ENCODE peak calls at places on chromosomes 1 and 21, in eight cellular contexts. W, I, V, D, Y, F, J and L are unnamed samples.

GRCh38 chr21:36111238-36111637 is 23.6 kb upstream of the CBR3 start:
- DNase-seq in J (no peak), F (no peak), V (no peak), I (no peak), Y (no peak), W (no peak), D (no peak), L (no peak)

GRCh38 chr21:44929242-44929798 is 8.6 kb upstream of the ITGB2 start:
- DNase-seq in Y (no peak), J (no peak), V (no peak), W (no peak), F (no peak), I (no peak), D (no peak), L (no peak)

GRCh38 chr1:180272395-180272794 is 42.3 kb downstream of the LHX4 start:
- DNase-seq in F (no peak), W (no peak), D (no peak), I (no peak), Y (no peak), J (no peak), V (no peak), L (no peak)

GRCh38 chr21:35002879-35003722 is 46.0 kb downstream of the RUNX1 start:
- DNase-seq in Y (no peak), F (no peak), D (no peak), I (no peak), V (no peak), W (no peak), J (no peak), L (no peak)

GRCh38 chr1:55146781-55147180 is 68.4 kb downstream of the USP24 start:
- DNase-seq in Y (no peak), W (no peak), J (no peak), F (no peak), V (no peak), D (no peak), I (no peak), L (no peak)

GRCh38 chr1:119209943-119210342 is 69.5 kb upstream of the WARS2 start:
- DNase-seq in F (no peak), D (no peak), I (no peak), J (peak), W (no peak), Y (no peak), V (no peak), L (no peak)

GRCh38 chr1:219385786-219386427 is 212.2 kb downstream of the LYPLAL1 start:
- DNase-seq in W (peak), V (no peak), F (no peak), I (no peak), Y (no peak), D (peak), J (peak), L (peak)

GRCh38 chr1:160097911-160098851 is at the start of gene IGSF8:
- DNase-seq in V (peak), F (peak), Y (peak), D (peak), J (peak), W (peak), I (no peak), L (peak)

GRCh38 chr21:46111857-46112730 is 14.2 kb downstream of the COL6A2 start:
- DNase-seq in F (peak), I (no peak), D (no peak), V (no peak), W (no peak), Y (no peak), J (no peak), L (no peak)

GRCh38 chr1:55305735-55306134 is 90.6 kb upstream of the USP24 start:
- DNase-seq in J (no peak), V (no peak), W (no peak), F (no peak), D (no peak), Y (no peak), I (no peak), L (no peak)

GRCh38 chr1:147840909-147841308 is 61.7 kb upstream of the GJA8 start:
- DNase-seq in D (no peak), V (no peak), Y (no peak), F (no peak), J (no peak), I (no peak), W (no peak), L (no peak)

GRCh38 chr1:202049129-202049528 is 38.7 kb downstream of the ELF3 start:
- DNase-seq in I (no peak), F (no peak), Y (no peak), W (no peak), J (no peak), D (no peak), V (no peak), L (no peak)

GRCh38 chr1:210239295-210240155 is 6.9 kb downstream of the SERTAD4 start:
- DNase-seq in I (peak), J (peak), D (no peak), V (no peak), F (no peak), Y (no peak), W (peak), L (no peak)

GRCh38 chr21:44423312-44423821 is 31.9 kb upstream of the LRRC3 start:
- DNase-seq in D (no peak), F (no peak), V (no peak), Y (no peak), W (no peak), J (no peak), I (no peak), L (no peak)

GRCh38 chr1:31753623-31754349 is 10.4 kb downstream of the ADGRB2 start:
- DNase-seq in D (no peak), F (no peak), J (no peak), V (no peak), W (peak), Y (no peak), I (no peak), L (no peak)

GRCh38 chr1:206469411-206469932 is 804 bp upstream of the IKBKE start:
- DNase-seq in W (no peak), F (no peak), D (no peak), V (no peak), J (peak), Y (no peak), I (no peak), L (no peak)

GRCh38 chr1:58577676-58578073 is 623 bp upstream of the TACSTD2 start:
- DNase-seq in V (no peak), D (no peak), Y (no peak), I (no peak), F (no peak), W (no peak), J (no peak), L (no peak)

GRCh38 chr1:70714149-70714548 is 303.1 kb downstream of the CTH start:
- DNase-seq in W (no peak), V (no peak), F (no peak), Y (no peak), D (no peak), I (no peak), J (no peak), L (no peak)

GRCh38 chr1:221419513-221420088 is 322.3 kb downstream of the DUSP10 start:
- DNase-seq in V (no peak), I (peak), Y (peak), J (no peak), D (no peak), W (peak), F (no peak), L (no peak)